ENCODE peak calls at places on chromosomes 7 and 10, in six cellular contexts. One of them, this sample, is unnamed.

GRCh38 chr7:158029431-158029938 is 558.1 kb downstream of the PTPRN2 start:
- DNase-seq in fibroblast of pulmonary artery: no peak
- DNase-seq in tibial nerve: no peak
- DNase-seq in cardiac fibroblast: no peak
- DNase-seq in testis: no peak
- DNase-seq in CD8-positive, alpha-beta T cell: no peak
- DNase-seq in this sample: peak

GRCh38 chr7:152076324-152076821 is 50.9 kb downstream of the GALNT11 start:
- DNase-seq in CD8-positive, alpha-beta T cell: no peak
- DNase-seq in tibial nerve: no peak
- DNase-seq in cardiac fibroblast: peak
- DNase-seq in testis: peak
- DNase-seq in fibroblast of pulmonary artery: peak
- DNase-seq in this sample: no peak

GRCh38 chr7:112204072-112204775 is 2.0 kb downstream of the DOCK4 start:
- DNase-seq in tibial nerve: no peak
- DNase-seq in CD8-positive, alpha-beta T cell: no peak
- DNase-seq in cardiac fibroblast: peak
- DNase-seq in fibroblast of pulmonary artery: peak
- DNase-seq in testis: no peak
- DNase-seq in this sample: no peak

GRCh38 chr10:92222603-92223275 is 68.1 kb downstream of the CPEB3 start:
- DNase-seq in testis: no peak
- DNase-seq in tibial nerve: no peak
- DNase-seq in fibroblast of pulmonary artery: peak
- DNase-seq in cardiac fibroblast: peak
- DNase-seq in CD8-positive, alpha-beta T cell: no peak
- DNase-seq in this sample: no peak

GRCh38 chr7:78673272-78673671 is 780.2 kb downstream of the MAGI2 start:
- DNase-seq in fibroblast of pulmonary artery: no peak
- DNase-seq in cardiac fibroblast: no peak
- DNase-seq in testis: no peak
- DNase-seq in CD8-positive, alpha-beta T cell: no peak
- DNase-seq in tibial nerve: no peak
- DNase-seq in this sample: no peak

GRCh38 chr10:113047605-113047962 is 97.5 kb downstream of the TCF7L2 start:
- DNase-seq in CD8-positive, alpha-beta T cell: no peak
- DNase-seq in testis: no peak
- DNase-seq in tibial nerve: no peak
- DNase-seq in fibroblast of pulmonary artery: peak
- DNase-seq in cardiac fibroblast: peak
- DNase-seq in this sample: peak

GRCh38 chr7:82234457-82235049 is 209.0 kb downstream of the CACNA2D1 start:
- DNase-seq in cardiac fibroblast: peak
- DNase-seq in fibroblast of pulmonary artery: peak
- DNase-seq in CD8-positive, alpha-beta T cell: no peak
- DNase-seq in testis: no peak
- DNase-seq in tibial nerve: no peak
- DNase-seq in this sample: no peak

GRCh38 chr10:77782328-77783061 is 144.1 kb downstream of the DLG5 start:
- DNase-seq in cardiac fibroblast: no peak
- DNase-seq in fibroblast of pulmonary artery: no peak
- DNase-seq in tibial nerve: no peak
- DNase-seq in CD8-positive, alpha-beta T cell: no peak
- DNase-seq in testis: no peak
- DNase-seq in this sample: no peak

GRCh38 chr7:968205-968754 is 7.1 kb downstream of the COX19 start:
- DNase-seq in fibroblast of pulmonary artery: no peak
- DNase-seq in testis: no peak
- DNase-seq in tibial nerve: no peak
- DNase-seq in cardiac fibroblast: no peak
- DNase-seq in CD8-positive, alpha-beta T cell: no peak
- DNase-seq in this sample: no peak

GRCh38 chr10:102175415-102175814 is 23.2 kb downstream of the NOLC1 start:
- DNase-seq in testis: no peak
- DNase-seq in tibial nerve: no peak
- DNase-seq in CD8-positive, alpha-beta T cell: no peak
- DNase-seq in fibroblast of pulmonary artery: peak
- DNase-seq in cardiac fibroblast: peak
- DNase-seq in this sample: no peak

GRCh38 chr7:118152149-118152548 is 31.8 kb upstream of the LSM8 start:
- DNase-seq in cardiac fibroblast: no peak
- DNase-seq in testis: no peak
- DNase-seq in CD8-positive, alpha-beta T cell: no peak
- DNase-seq in fibroblast of pulmonary artery: no peak
- DNase-seq in tibial nerve: no peak
- DNase-seq in this sample: no peak

GRCh38 chr7:40298421-40298820 is 163.6 kb downstream of the SUGCT start:
- DNase-seq in CD8-positive, alpha-beta T cell: no peak
- DNase-seq in fibroblast of pulmonary artery: peak
- DNase-seq in tibial nerve: no peak
- DNase-seq in cardiac fibroblast: peak
- DNase-seq in testis: no peak
- DNase-seq in this sample: no peak

GRCh38 chr10:110841767-110842267 is 29.9 kb upstream of the PDCD4 start:
- DNase-seq in CD8-positive, alpha-beta T cell: no peak
- DNase-seq in testis: no peak
- DNase-seq in cardiac fibroblast: no peak
- DNase-seq in fibroblast of pulmonary artery: no peak
- DNase-seq in tibial nerve: no peak
- DNase-seq in this sample: no peak

GRCh38 chr7:32957326-32958045 is at the start of gene FKBP9:
- DNase-seq in testis: peak
- DNase-seq in CD8-positive, alpha-beta T cell: no peak
- DNase-seq in cardiac fibroblast: peak
- DNase-seq in fibroblast of pulmonary artery: peak
- DNase-seq in tibial nerve: peak
- DNase-seq in this sample: peak

GRCh38 chr10:103835121-103836045 is 20.0 kb downstream of the SH3PXD2A start:
- DNase-seq in testis: peak
- DNase-seq in CD8-positive, alpha-beta T cell: no peak
- DNase-seq in tibial nerve: peak
- DNase-seq in fibroblast of pulmonary artery: peak
- DNase-seq in cardiac fibroblast: peak
- DNase-seq in this sample: peak

GRCh38 chr7:123844712-123845219 is at the start of gene HYAL4:
- DNase-seq in fibroblast of pulmonary artery: no peak
- DNase-seq in testis: no peak
- DNase-seq in tibial nerve: no peak
- DNase-seq in cardiac fibroblast: no peak
- DNase-seq in CD8-positive, alpha-beta T cell: no peak
- DNase-seq in this sample: no peak

GRCh38 chr7:132402096-132402495 is 174.2 kb downstream of the PLXNA4 start:
- DNase-seq in cardiac fibroblast: no peak
- DNase-seq in fibroblast of pulmonary artery: no peak
- DNase-seq in testis: no peak
- DNase-seq in CD8-positive, alpha-beta T cell: no peak
- DNase-seq in tibial nerve: no peak
- DNase-seq in this sample: no peak

DNA sequence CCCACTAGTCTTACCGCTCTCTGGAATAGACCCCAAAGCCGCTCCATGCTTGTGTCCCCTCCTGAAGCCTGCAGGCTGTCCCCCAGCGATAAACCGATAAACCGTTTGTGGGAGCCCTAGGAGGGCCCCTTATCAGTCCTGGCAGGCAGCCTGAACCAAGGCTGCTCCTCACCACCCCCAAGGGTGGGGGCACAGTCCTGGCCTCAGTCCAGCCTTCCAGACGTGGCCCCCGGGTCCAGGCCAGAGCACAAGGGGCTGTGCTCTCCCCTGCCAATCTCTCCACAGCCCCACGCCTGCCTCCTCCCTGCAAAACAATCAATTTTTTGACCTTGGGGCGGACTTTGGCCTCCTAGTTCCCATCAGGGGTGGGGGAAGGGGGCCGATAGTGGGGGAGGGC is at the start of gene TFR2:
- DNase-seq in testis: no peak
- DNase-seq in tibial nerve: no peak
- DNase-seq in cardiac fibroblast: no peak
- DNase-seq in fibroblast of pulmonary artery: no peak
- DNase-seq in CD8-positive, alpha-beta T cell: no peak
- DNase-seq in this sample: no peak
- H3K4me3 ChIP-seq in testis: no peak
- H3K4me3 ChIP-seq in tibial nerve: no peak
- H3K4me3 ChIP-seq in cardiac fibroblast: no peak
- H3K4me3 ChIP-seq in fibroblast of pulmonary artery: no peak
- H3K4me3 ChIP-seq in CD8-positive, alpha-beta T cell: no peak
- H3K4me3 ChIP-seq in this sample: no peak

DNA sequence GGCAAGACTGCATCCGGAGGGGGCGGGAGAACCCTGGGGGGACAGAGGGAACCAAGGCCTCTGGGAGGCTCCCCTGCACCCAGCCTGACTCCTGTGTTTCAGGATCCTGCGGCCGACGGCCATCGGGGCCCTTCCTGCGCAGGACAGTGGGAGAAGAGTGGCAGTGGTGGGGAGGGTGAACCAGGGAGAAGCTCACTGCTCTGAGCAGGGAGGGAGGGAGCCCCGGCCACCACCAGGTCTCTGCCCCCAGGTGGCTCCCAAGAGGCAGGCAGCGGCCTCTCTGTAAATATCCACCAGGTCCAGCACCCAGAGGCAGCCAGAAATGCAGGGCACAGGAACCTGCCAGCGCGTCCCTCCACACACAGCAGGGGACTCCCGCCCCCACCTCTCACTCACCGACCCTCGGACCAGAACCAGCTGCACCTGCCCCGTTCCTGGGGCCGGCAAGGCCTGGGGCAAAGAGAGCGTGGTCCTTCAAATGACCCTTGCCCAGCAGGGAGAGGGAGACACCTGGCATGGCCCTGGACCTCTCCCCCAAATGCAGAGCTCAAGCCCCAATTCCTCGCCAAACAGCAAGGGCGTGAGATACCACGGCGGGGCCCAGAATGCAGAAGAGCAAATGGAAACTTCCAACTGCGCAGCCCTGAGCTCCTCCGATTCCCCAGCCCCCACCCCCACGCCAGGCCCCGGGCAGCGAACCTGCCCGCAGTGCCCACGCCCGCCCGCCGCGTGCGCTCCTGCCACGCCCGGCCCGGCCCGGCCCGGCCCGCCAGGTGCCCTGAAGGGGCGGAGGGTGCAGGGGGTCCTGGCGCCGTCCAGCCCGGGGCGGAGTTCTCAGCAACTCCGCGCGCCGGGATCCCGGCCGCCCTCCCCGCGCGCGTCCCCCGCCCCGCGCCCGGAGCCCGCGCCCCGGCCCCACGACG is 805 bp downstream of the RASGEF1A start:
- DNase-seq in CD8-positive, alpha-beta T cell: peak
- DNase-seq in testis: no peak
- DNase-seq in tibial nerve: no peak
- DNase-seq in fibroblast of pulmonary artery: no peak
- DNase-seq in cardiac fibroblast: no peak
- DNase-seq in this sample: no peak
- TF ChIP-seq CTCF in CD8-positive, alpha-beta T cell: no peak
- TF ChIP-seq CTCF in testis: no peak
- TF ChIP-seq CTCF in tibial nerve: no peak
- TF ChIP-seq CTCF in fibroblast of pulmonary artery: peak
- TF ChIP-seq CTCF in cardiac fibroblast: peak
- TF ChIP-seq CTCF in this sample: no peak

DNA sequence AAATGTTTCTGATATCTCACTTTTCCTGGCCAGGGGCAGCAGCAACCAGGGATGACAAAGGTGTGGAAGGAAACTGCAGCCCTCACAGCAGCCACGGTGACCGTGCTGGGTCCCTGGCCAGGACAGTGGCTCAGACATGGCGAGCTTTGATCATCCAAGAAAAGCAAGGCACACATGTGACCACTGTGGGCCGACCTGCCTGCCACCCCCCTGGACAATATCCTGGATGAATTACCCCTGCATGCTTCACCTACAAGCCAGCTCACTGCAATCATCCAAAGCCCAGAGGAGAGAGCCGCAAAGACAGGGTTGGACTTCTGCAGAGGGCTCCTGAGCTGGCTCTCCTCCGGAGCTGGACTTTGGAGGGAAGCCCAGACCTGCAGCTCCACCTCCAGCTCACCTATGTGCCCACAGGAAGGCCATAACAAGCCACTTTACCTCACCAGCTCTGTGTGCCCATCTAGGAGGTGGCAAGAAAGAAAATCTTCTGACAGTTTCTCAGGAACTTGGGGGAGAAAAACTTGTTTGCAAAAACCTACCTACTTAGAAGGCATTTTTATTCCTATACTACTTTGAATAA is 2.7 kb downstream of the CHST15 start:
- DNase-seq in tibial nerve: no peak
- DNase-seq in fibroblast of pulmonary artery: no peak
- DNase-seq in testis: no peak
- DNase-seq in CD8-positive, alpha-beta T cell: no peak
- DNase-seq in cardiac fibroblast: no peak
- DNase-seq in this sample: no peak
- H3K4me3 ChIP-seq in tibial nerve: peak
- H3K4me3 ChIP-seq in fibroblast of pulmonary artery: no peak
- H3K4me3 ChIP-seq in testis: no peak
- H3K4me3 ChIP-seq in CD8-positive, alpha-beta T cell: no peak
- H3K4me3 ChIP-seq in cardiac fibroblast: no peak
- H3K4me3 ChIP-seq in this sample: no peak

DNA sequence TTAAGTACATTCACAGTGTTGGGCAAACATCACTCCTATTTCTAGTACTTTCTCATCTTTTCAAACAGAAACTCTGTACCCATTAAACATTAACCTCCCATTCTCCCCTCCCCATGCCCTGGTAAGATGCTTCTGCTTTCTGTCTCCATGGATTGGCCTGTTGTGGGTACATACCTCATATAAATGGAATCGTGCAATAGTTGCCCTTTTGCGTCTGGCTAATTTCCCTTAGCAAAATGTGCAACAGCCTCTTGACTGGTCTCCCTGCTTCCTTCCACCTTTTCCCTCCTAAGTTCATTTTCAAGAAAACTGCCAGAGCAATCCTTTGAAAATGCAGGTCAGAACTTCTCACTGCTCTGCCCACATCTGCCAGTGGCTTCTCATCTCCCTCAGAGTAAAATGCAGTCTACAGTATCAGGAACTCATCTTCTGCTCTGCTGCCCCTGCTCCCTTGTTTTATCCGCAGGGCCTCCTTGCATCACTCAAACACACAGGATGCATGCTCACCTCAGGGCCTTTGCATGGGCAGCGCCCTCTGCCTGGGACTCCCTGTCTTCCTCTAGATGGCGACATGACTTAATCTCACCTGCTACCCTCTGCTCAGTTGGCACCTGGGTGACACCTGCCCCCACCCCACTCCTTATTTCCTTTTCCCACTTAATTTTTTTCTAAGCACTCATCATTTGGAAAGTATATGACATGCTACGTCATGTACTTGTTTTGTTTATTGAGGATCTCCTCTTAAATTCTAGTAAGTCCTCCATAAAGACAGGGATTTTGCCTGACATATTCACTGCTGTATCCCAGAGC is 44.3 kb upstream of the ECHDC3 start:
- DNase-seq in CD8-positive, alpha-beta T cell: no peak
- DNase-seq in testis: no peak
- DNase-seq in cardiac fibroblast: no peak
- DNase-seq in fibroblast of pulmonary artery: no peak
- DNase-seq in tibial nerve: no peak
- DNase-seq in this sample: no peak
- TF ChIP-seq CTCF in CD8-positive, alpha-beta T cell: no peak
- TF ChIP-seq CTCF in testis: no peak
- TF ChIP-seq CTCF in cardiac fibroblast: no peak
- TF ChIP-seq CTCF in fibroblast of pulmonary artery: no peak
- TF ChIP-seq CTCF in tibial nerve: no peak
- TF ChIP-seq CTCF in this sample: no peak

This sample was measured in tibial artery.